ENCODE peak calls at places on chromosomes 11 and 22, in eight cellular contexts. One of them, this sample, is unnamed.

GRCh38 chr22:49668402-49668801 is 159.3 kb downstream of the BRD1 start:
- DNase-seq in lower lobe of right lung: peak; percentile 38
- DNase-seq in fibroblast of lung: no peak
- DNase-seq in breast epithelium: peak; percentile 43
- DNase-seq in PC-3: no peak
- DNase-seq in stomach: no peak
- DNase-seq in neural progenitor cell: no peak
- DNase-seq in RWPE2: peak; percentile 42
- DNase-seq in this sample: peak; percentile 73

GRCh38 chr11:119421351-119421750 is 1.6 kb downstream of the THY1 start:
- DNase-seq in RWPE2: no peak
- DNase-seq in fibroblast of lung: peak; percentile 23
- DNase-seq in breast epithelium: no peak
- DNase-seq in lower lobe of right lung: no peak
- DNase-seq in PC-3: no peak
- DNase-seq in neural progenitor cell: no peak
- DNase-seq in stomach: no peak
- DNase-seq in this sample: no peak

GRCh38 chr11:26963764-26964163 is 30.1 kb upstream of the FIBIN start:
- DNase-seq in breast epithelium: no peak
- DNase-seq in lower lobe of right lung: no peak
- DNase-seq in stomach: no peak
- DNase-seq in PC-3: no peak
- DNase-seq in neural progenitor cell: no peak
- DNase-seq in RWPE2: no peak
- DNase-seq in fibroblast of lung: no peak
- DNase-seq in this sample: no peak

GRCh38 chr11:27234043-27234668 is 128.9 kb downstream of the CCDC34 start:
- DNase-seq in breast epithelium: no peak
- DNase-seq in RWPE2: no peak
- DNase-seq in lower lobe of right lung: no peak
- DNase-seq in PC-3: peak; percentile 56
- DNase-seq in fibroblast of lung: peak; percentile 100
- DNase-seq in neural progenitor cell: peak; percentile 17
- DNase-seq in stomach: no peak
- DNase-seq in this sample: no peak

GRCh38 chr11:78156081-78156844 is 16.8 kb upstream of the ALG8 start:
- DNase-seq in PC-3: peak; percentile 19
- DNase-seq in breast epithelium: no peak
- DNase-seq in RWPE2: no peak
- DNase-seq in neural progenitor cell: no peak
- DNase-seq in stomach: no peak
- DNase-seq in fibroblast of lung: peak; percentile 41
- DNase-seq in lower lobe of right lung: no peak
- DNase-seq in this sample: no peak

GRCh38 chr11:75716659-75717058 is 979 bp upstream of the MOGAT2 start:
- DNase-seq in breast epithelium: no peak
- DNase-seq in RWPE2: no peak
- DNase-seq in neural progenitor cell: no peak
- DNase-seq in PC-3: no peak
- DNase-seq in stomach: no peak
- DNase-seq in lower lobe of right lung: no peak
- DNase-seq in fibroblast of lung: no peak
- DNase-seq in this sample: no peak

GRCh38 chr11:35012467-35013191 is 96.2 kb downstream of the PDHX start:
- DNase-seq in RWPE2: no peak
- DNase-seq in fibroblast of lung: no peak
- DNase-seq in neural progenitor cell: no peak
- DNase-seq in breast epithelium: no peak
- DNase-seq in PC-3: no peak
- DNase-seq in stomach: no peak
- DNase-seq in lower lobe of right lung: no peak
- DNase-seq in this sample: no peak

GRCh38 chr22:44620129-44620840 is 81.7 kb upstream of the PRR5 start:
- DNase-seq in lower lobe of right lung: peak; percentile 70
- DNase-seq in fibroblast of lung: peak; percentile 65
- DNase-seq in PC-3: peak; percentile 20
- DNase-seq in RWPE2: no peak
- DNase-seq in breast epithelium: peak; percentile 59
- DNase-seq in neural progenitor cell: peak; percentile 97
- DNase-seq in stomach: peak; percentile 55
- DNase-seq in this sample: peak; percentile 91

GRCh38 chr11:68374531-68374930 is 62.1 kb downstream of the LRP5 start:
- DNase-seq in fibroblast of lung: no peak
- DNase-seq in neural progenitor cell: no peak
- DNase-seq in RWPE2: no peak
- DNase-seq in PC-3: no peak
- DNase-seq in breast epithelium: no peak
- DNase-seq in stomach: no peak
- DNase-seq in lower lobe of right lung: no peak
- DNase-seq in this sample: no peak

GRCh38 chr11:130413383-130414106 is 14.9 kb downstream of the ADAMTS8 start:
- DNase-seq in fibroblast of lung: peak; percentile 94
- DNase-seq in PC-3: peak; percentile 97
- DNase-seq in lower lobe of right lung: no peak
- DNase-seq in stomach: no peak
- DNase-seq in RWPE2: no peak
- DNase-seq in neural progenitor cell: no peak
- DNase-seq in breast epithelium: no peak
- DNase-seq in this sample: no peak

DNA sequence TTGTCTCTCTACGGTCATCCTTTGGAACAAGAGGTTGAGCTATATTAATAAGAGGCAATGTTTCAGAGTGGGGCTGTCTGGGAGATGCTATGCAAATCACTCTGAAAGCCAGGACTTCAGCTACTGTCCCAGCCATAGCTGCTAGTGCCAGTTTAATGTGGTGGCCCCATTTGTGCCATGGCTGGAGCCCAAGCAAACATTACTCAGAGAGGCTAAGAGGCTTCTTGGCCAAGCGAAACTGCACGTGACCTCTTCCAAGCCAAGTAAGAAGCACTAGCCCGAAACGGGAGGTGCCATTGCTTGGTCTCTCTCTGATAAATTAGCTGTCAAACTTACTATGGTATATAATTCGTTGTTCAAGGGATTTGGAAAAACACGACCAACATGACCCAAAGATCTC is 50.4 kb upstream of the TBCEL start:
- DNase-seq in breast epithelium: no peak
- DNase-seq in RWPE2: no peak
- DNase-seq in neural progenitor cell: no peak
- DNase-seq in stomach: no peak
- DNase-seq in PC-3: no peak
- DNase-seq in lower lobe of right lung: no peak
- DNase-seq in fibroblast of lung: no peak
- DNase-seq in this sample: no peak
- H3K4me1 ChIP-seq in breast epithelium: no peaks in the 10 kb centered on the region
- H3K4me1 ChIP-seq in RWPE2: no peaks in the 10 kb centered on the region
- H3K4me1 ChIP-seq in neural progenitor cell: no peaks in the 10 kb centered on the region
- H3K4me1 ChIP-seq in stomach: no peaks in the 10 kb centered on the region
- H3K4me1 ChIP-seq in PC-3: no peaks in the 10 kb centered on the region
- H3K4me1 ChIP-seq in lower lobe of right lung: no peaks in the 10 kb centered on the region
- H3K4me1 ChIP-seq in fibroblast of lung: no peaks in the 10 kb centered on the region
- H3K4me1 ChIP-seq in this sample: no peaks in the 10 kb centered on the region

GRCh38 chr11:134390706-134391105 is 21.3 kb downstream of the B3GAT1 start:
- DNase-seq in stomach: no peak
- DNase-seq in breast epithelium: no peak
- DNase-seq in RWPE2: no peak
- DNase-seq in lower lobe of right lung: no peak
- DNase-seq in neural progenitor cell: no peak
- DNase-seq in PC-3: no peak
- DNase-seq in fibroblast of lung: no peak
- DNase-seq in this sample: no peak

GRCh38 chr11:134391170-134391569 is 20.9 kb downstream of the B3GAT1 start:
- DNase-seq in PC-3: no peak
- DNase-seq in stomach: no peak
- DNase-seq in RWPE2: no peak
- DNase-seq in neural progenitor cell: no peak
- DNase-seq in breast epithelium: no peak
- DNase-seq in fibroblast of lung: no peak
- DNase-seq in lower lobe of right lung: no peak
- DNase-seq in this sample: no peak

GRCh38 chr11:134393638-134394037 is 18.4 kb downstream of the B3GAT1 start:
- DNase-seq in RWPE2: no peak
- DNase-seq in stomach: peak; percentile 49
- DNase-seq in neural progenitor cell: peak; percentile 64
- DNase-seq in fibroblast of lung: no peak
- DNase-seq in lower lobe of right lung: no peak
- DNase-seq in breast epithelium: no peak
- DNase-seq in PC-3: peak; percentile 6
- DNase-seq in this sample: no peak

GRCh38 chr11:134392953-134393615 is 19.0 kb downstream of the B3GAT1 start:
- DNase-seq in PC-3: no peak
- DNase-seq in lower lobe of right lung: no peak
- DNase-seq in neural progenitor cell: no peak
- DNase-seq in breast epithelium: no peak
- DNase-seq in stomach: no peak
- DNase-seq in fibroblast of lung: no peak
- DNase-seq in RWPE2: no peak
- DNase-seq in this sample: no peak

DNA sequence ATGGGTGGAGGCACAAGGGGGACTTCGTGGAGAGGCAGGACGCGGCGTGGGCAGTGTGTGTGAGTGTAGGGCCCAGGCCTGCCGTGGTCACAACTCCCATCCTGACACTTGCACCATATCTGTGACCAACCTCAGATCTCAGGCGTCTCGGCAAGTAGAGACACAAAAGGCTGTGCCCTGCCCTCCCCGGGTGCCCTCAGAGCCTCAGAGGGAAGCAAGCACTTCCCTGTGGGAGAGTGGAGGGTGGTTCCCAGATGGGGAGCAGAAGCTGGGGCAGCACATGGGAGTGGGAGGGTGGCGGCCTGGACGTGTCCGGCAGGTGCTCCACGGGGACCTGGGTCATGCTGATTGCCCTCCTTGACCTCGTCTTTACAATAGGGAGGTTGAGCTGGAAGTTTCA is 20.4 kb downstream of the B3GAT1 start:
- DNase-seq in breast epithelium: no peak
- DNase-seq in fibroblast of lung: no peak
- DNase-seq in lower lobe of right lung: no peak
- DNase-seq in neural progenitor cell: no peak
- DNase-seq in PC-3: no peak
- DNase-seq in RWPE2: no peak
- DNase-seq in stomach: no peak
- DNase-seq in this sample: no peak
- TF ChIP-seq CTCF in breast epithelium: no peak
- TF ChIP-seq CTCF in fibroblast of lung: no peak
- TF ChIP-seq CTCF in lower lobe of right lung: no peak
- TF ChIP-seq CTCF in neural progenitor cell: no peak
- TF ChIP-seq CTCF in PC-3: no peak
- TF ChIP-seq CTCF in RWPE2: no peak
- TF ChIP-seq CTCF in stomach: no peak
- TF ChIP-seq CTCF in this sample: no peak

DNA sequence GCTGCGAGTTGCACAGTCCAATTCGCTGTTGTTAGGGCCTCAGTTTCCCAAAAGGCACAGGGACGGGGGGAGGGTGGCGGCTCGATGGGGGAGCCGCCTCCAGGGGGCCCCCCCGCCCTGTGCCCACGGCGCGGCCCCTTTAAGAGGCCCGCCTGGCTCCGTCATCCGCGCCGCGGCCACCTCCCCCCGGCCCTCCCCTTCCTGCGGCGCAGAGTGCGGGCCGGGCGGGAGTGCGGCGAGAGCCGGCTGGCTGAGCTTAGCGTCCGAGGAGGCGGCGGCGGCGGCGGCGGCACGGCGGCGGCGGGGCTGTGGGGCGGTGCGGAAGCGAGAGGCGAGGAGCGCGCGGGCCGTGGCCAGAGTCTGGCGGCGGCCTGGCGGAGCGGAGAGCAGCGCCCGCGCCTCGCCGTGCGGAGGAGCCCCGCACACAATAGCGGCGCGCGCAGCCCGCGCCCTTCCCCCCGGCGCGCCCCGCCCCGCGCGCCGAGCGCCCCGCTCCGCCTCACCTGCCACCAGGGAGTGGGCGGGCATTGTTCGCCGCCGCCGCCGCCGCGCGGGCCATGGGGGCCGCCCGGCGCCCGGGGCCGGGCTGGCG is at the start of gene BCR:
- DNase-seq in lower lobe of right lung: peak; percentile 85
- DNase-seq in RWPE2: no peak
- DNase-seq in neural progenitor cell: peak; percentile 87
- DNase-seq in breast epithelium: no peak
- DNase-seq in stomach: peak; percentile 83
- DNase-seq in fibroblast of lung: peak; percentile 73
- DNase-seq in PC-3: peak; percentile 65
- DNase-seq in this sample: peak; percentile 88
- H3K4me1 ChIP-seq in lower lobe of right lung: peaks cover 55% of the 10 kb centered on the region
- H3K4me1 ChIP-seq in RWPE2: peaks cover 5% of the 10 kb centered on the region
- H3K4me1 ChIP-seq in neural progenitor cell: peaks cover 47% of the 10 kb centered on the region
- H3K4me1 ChIP-seq in breast epithelium: peaks cover 5% of the 10 kb centered on the region
- H3K4me1 ChIP-seq in stomach: peaks cover 73% of the 10 kb centered on the region
- H3K4me1 ChIP-seq in fibroblast of lung: peaks cover 9% of the 10 kb centered on the region
- H3K4me1 ChIP-seq in PC-3: peaks cover 38% of the 10 kb centered on the region
- H3K4me1 ChIP-seq in this sample: peaks cover 28% of the 10 kb centered on the region

GRCh38 chr11:96237759-96238158 is 105.2 kb downstream of the MAML2 start:
- DNase-seq in PC-3: no peak
- DNase-seq in stomach: no peak
- DNase-seq in lower lobe of right lung: no peak
- DNase-seq in fibroblast of lung: no peak
- DNase-seq in neural progenitor cell: peak; percentile 39
- DNase-seq in breast epithelium: no peak
- DNase-seq in RWPE2: no peak
- DNase-seq in this sample: no peak

GRCh38 chr11:96242971-96243647 is 99.9 kb downstream of the MAML2 start:
- DNase-seq in PC-3: peak; percentile 95
- DNase-seq in breast epithelium: peak; percentile 94
- DNase-seq in fibroblast of lung: peak; percentile 99
- DNase-seq in lower lobe of right lung: peak; percentile 96
- DNase-seq in stomach: peak; percentile 93
- DNase-seq in RWPE2: peak; percentile 96
- DNase-seq in neural progenitor cell: peak; percentile 87
- DNase-seq in this sample: peak; percentile 98

GRCh38 chr11:96238563-96239166 is 104.3 kb downstream of the MAML2 start:
- DNase-seq in fibroblast of lung: peak; percentile 67
- DNase-seq in stomach: no peak
- DNase-seq in PC-3: no peak
- DNase-seq in breast epithelium: no peak
- DNase-seq in RWPE2: no peak
- DNase-seq in neural progenitor cell: no peak
- DNase-seq in lower lobe of right lung: no peak
- DNase-seq in this sample: no peak

GRCh38 chr11:96242191-96242845 is 100.7 kb downstream of the MAML2 start:
- DNase-seq in PC-3: no peak
- DNase-seq in neural progenitor cell: peak; percentile 16
- DNase-seq in lower lobe of right lung: no peak
- DNase-seq in RWPE2: no peak
- DNase-seq in fibroblast of lung: no peak
- DNase-seq in breast epithelium: no peak
- DNase-seq in stomach: no peak
- DNase-seq in this sample: no peak

DNA sequence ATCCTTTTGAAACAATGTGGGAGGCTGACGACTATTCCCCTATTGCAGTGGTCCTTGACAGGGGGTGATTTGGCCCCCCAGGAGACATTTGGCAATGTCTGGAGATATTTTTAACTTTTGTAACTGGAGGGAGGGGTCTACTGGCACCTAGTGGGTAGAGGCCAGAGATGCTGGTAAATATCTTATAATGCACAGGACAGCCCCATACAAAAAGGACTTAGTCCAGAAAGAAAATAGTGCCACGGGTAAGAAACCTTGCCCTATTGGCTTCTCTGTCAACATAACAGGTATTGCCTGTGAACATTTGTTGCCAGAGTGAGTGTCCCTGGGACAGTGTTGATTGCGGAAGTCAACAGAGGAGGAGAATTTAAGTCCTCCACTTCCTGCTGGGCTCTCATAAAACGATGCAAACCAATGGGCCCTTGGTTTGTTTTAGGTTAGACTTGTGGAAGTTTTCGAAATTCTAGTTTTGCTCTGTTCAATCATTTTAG is 101.6 kb downstream of the MAML2 start:
- DNase-seq in breast epithelium: no peak
- DNase-seq in neural progenitor cell: no peak
- DNase-seq in RWPE2: no peak
- DNase-seq in lower lobe of right lung: no peak
- DNase-seq in PC-3: no peak
- DNase-seq in fibroblast of lung: no peak
- DNase-seq in stomach: no peak
- DNase-seq in this sample: no peak
- TF ChIP-seq CTCF in breast epithelium: no peak
- TF ChIP-seq CTCF in neural progenitor cell: peak; percentile 31
- TF ChIP-seq CTCF in RWPE2: peak; percentile 39
- TF ChIP-seq CTCF in lower lobe of right lung: no peak
- TF ChIP-seq CTCF in PC-3: peak; percentile 56
- TF ChIP-seq CTCF in fibroblast of lung: no peak
- TF ChIP-seq CTCF in stomach: no peak
- TF ChIP-seq CTCF in this sample: no peak

This sample was measured in kidney.